ENCODE peak calls at places on chromosomes 7 and 10, in four cellular contexts. One of them, this sample, is unnamed.

GRCh38 chr10:1653321-1653720 is 84.0 kb downstream of the ADARB2 start:
- DNase-seq in spleen: no peak
- DNase-seq in H54: no peak
- DNase-seq in breast epithelium: no peak
- DNase-seq in this sample: no peak

GRCh38 chr10:132395704-132396494 is 1.1 kb upstream of the PWWP2B start:
- DNase-seq in H54: no peak
- DNase-seq in breast epithelium: no peak
- DNase-seq in spleen: peak
- DNase-seq in this sample: peak

GRCh38 chr10:33026422-33026821 is 68.4 kb upstream of the ITGB1 start:
- DNase-seq in breast epithelium: no peak
- DNase-seq in spleen: no peak
- DNase-seq in H54: no peak
- DNase-seq in this sample: no peak

GRCh38 chr7:5403442-5403841 is 20.2 kb downstream of the TNRC18 start:
- DNase-seq in H54: no peak
- DNase-seq in spleen: no peak
- DNase-seq in breast epithelium: no peak
- DNase-seq in this sample: no peak

GRCh38 chr7:40570218-40570617 is 435.4 kb downstream of the SUGCT start:
- DNase-seq in spleen: no peak
- DNase-seq in breast epithelium: no peak
- DNase-seq in H54: no peak
- DNase-seq in this sample: no peak

GRCh38 chr7:2003931-2004812 is 228.6 kb downstream of the MAD1L1 start:
- DNase-seq in H54: no peak
- DNase-seq in breast epithelium: no peak
- DNase-seq in spleen: peak
- DNase-seq in this sample: no peak

GRCh38 chr10:11299125-11299524 is 281.5 kb downstream of the CELF2 start:
- DNase-seq in H54: no peak
- DNase-seq in spleen: no peak
- DNase-seq in breast epithelium: no peak
- DNase-seq in this sample: no peak

GRCh38 chr7:39353615-39354376 is 212.4 kb upstream of the YAE1 start:
- DNase-seq in H54: peak
- DNase-seq in spleen: no peak
- DNase-seq in breast epithelium: no peak
- DNase-seq in this sample: no peak

GRCh38 chr7:141074162-141074989 is 512 bp downstream of the TMEM178B start:
- DNase-seq in H54: no peak
- DNase-seq in breast epithelium: no peak
- DNase-seq in spleen: no peak
- DNase-seq in this sample: no peak

GRCh38 chr10:100896876-100897461 is 15.8 kb upstream of the SLF2 start:
- DNase-seq in breast epithelium: no peak
- DNase-seq in spleen: no peak
- DNase-seq in H54: no peak
- DNase-seq in this sample: no peak

GRCh38 chr10:132354356-132355094 is 22.5 kb downstream of the LRRC27 start:
- DNase-seq in spleen: peak
- DNase-seq in breast epithelium: no peak
- DNase-seq in H54: no peak
- DNase-seq in this sample: no peak

GRCh38 chr7:135253851-135254815 is 20.5 kb downstream of the STRA8 start:
- DNase-seq in breast epithelium: peak
- DNase-seq in H54: peak
- DNase-seq in spleen: peak
- DNase-seq in this sample: no peak

GRCh38 chr10:49359349-49360231 is 36.3 kb downstream of the DRGX start:
- DNase-seq in breast epithelium: no peak
- DNase-seq in H54: no peak
- DNase-seq in spleen: no peak
- DNase-seq in this sample: no peak

GRCh38 chr10:129971381-129972144 is 7.5 kb upstream of the EBF3 start:
- DNase-seq in breast epithelium: no peak
- DNase-seq in spleen: peak
- DNase-seq in H54: no peak
- DNase-seq in this sample: peak

GRCh38 chr10:11525503-11525902 is 85.9 kb downstream of the USP6NL start:
- DNase-seq in H54: no peak
- DNase-seq in breast epithelium: peak
- DNase-seq in spleen: no peak
- DNase-seq in this sample: no peak

GRCh38 chr10:100890696-100891271 is 22.0 kb upstream of the SLF2 start:
- DNase-seq in breast epithelium: no peak
- DNase-seq in H54: peak
- DNase-seq in spleen: no peak
- DNase-seq in this sample: no peak

GRCh38 chr7:36967387-36967786 is 243.1 kb upstream of the AOAH start:
- DNase-seq in breast epithelium: peak
- DNase-seq in spleen: no peak
- DNase-seq in H54: peak
- DNase-seq in this sample: peak

GRCh38 chr7:30984359-30985107 is 20.8 kb downstream of the GHRHR start:
- DNase-seq in spleen: no peak
- DNase-seq in breast epithelium: no peak
- DNase-seq in H54: peak
- DNase-seq in this sample: no peak

GRCh38 chr7:44608916-44609648 is 2.7 kb downstream of the OGDH start:
- DNase-seq in spleen: no peak
- DNase-seq in H54: no peak
- DNase-seq in breast epithelium: no peak
- DNase-seq in this sample: no peak

GRCh38 chr10:44958196-44958896 is 1.3 kb upstream of the RASSF4 start:
- DNase-seq in breast epithelium: no peak
- DNase-seq in H54: peak
- DNase-seq in spleen: peak
- DNase-seq in this sample: peak

GRCh38 chr10:124688889-124689670 is 55.1 kb downstream of the FAM53B start:
- DNase-seq in breast epithelium: no peak
- DNase-seq in spleen: no peak
- DNase-seq in H54: no peak
- DNase-seq in this sample: peak

GRCh38 chr10:78634835-78635234 is 433.9 kb upstream of the ZMIZ1 start:
- DNase-seq in spleen: no peak
- DNase-seq in breast epithelium: no peak
- DNase-seq in H54: no peak
- DNase-seq in this sample: no peak

GRCh38 chr10:8279598-8279997 is 225.1 kb downstream of the GATA3 start:
- DNase-seq in spleen: no peak
- DNase-seq in H54: peak
- DNase-seq in breast epithelium: no peak
- DNase-seq in this sample: no peak

GRCh38 chr10:118799779-118800178 is 45.0 kb upstream of the CACUL1 start:
- DNase-seq in breast epithelium: no peak
- DNase-seq in spleen: no peak
- DNase-seq in H54: peak
- DNase-seq in this sample: no peak

GRCh38 chr7:130418306-130418705 is 22.5 kb downstream of the CEP41 start:
- DNase-seq in spleen: no peak
- DNase-seq in breast epithelium: no peak
- DNase-seq in H54: no peak
- DNase-seq in this sample: no peak

GRCh38 chr7:92632791-92633190 is 42.6 kb upstream of the FAM133B start:
- DNase-seq in breast epithelium: no peak
- DNase-seq in spleen: no peak
- DNase-seq in H54: no peak
- DNase-seq in this sample: no peak

GRCh38 chr7:125126376-125126775 is 196.8 kb upstream of the POT1 start:
- DNase-seq in H54: no peak
- DNase-seq in breast epithelium: no peak
- DNase-seq in spleen: no peak
- DNase-seq in this sample: no peak

GRCh38 chr7:7909376-7909775 is 59.2 kb upstream of the GLCCI1 start:
- DNase-seq in H54: no peak
- DNase-seq in breast epithelium: no peak
- DNase-seq in spleen: no peak
- DNase-seq in this sample: no peak

GRCh38 chr10:9301554-9301953 is 1247.1 kb downstream of the GATA3 start:
- DNase-seq in breast epithelium: no peak
- DNase-seq in H54: no peak
- DNase-seq in spleen: no peak
- DNase-seq in this sample: no peak

GRCh38 chr10:14736600-14737081 is 38.1 kb downstream of the FAM107B start:
- DNase-seq in spleen: peak
- DNase-seq in breast epithelium: no peak
- DNase-seq in H54: no peak
- DNase-seq in this sample: no peak

GRCh38 chr7:75969704-75970498 is 24.5 kb downstream of the TMEM120A start:
- DNase-seq in breast epithelium: no peak
- DNase-seq in spleen: peak
- DNase-seq in H54: no peak
- DNase-seq in this sample: no peak

GRCh38 chr10:112584276-112584675 is 137.3 kb downstream of the VTI1A start:
- DNase-seq in spleen: no peak
- DNase-seq in breast epithelium: no peak
- DNase-seq in H54: peak
- DNase-seq in this sample: no peak

GRCh38 chr7:1811850-1812692 is 142.0 kb downstream of the ELFN1 start:
- DNase-seq in breast epithelium: peak
- DNase-seq in H54: no peak
- DNase-seq in spleen: peak
- DNase-seq in this sample: no peak

GRCh38 chr7:105014725-105015630 is 973 bp downstream of the KMT2E start:
- DNase-seq in spleen: peak
- DNase-seq in H54: no peak
- DNase-seq in breast epithelium: peak
- DNase-seq in this sample: peak
- TF ChIP-seq POLR2A in spleen: no peak
- TF ChIP-seq POLR2A in H54: peak
- TF ChIP-seq POLR2A in breast epithelium: no peak
- TF ChIP-seq POLR2A in this sample: peak

GRCh38 chr7:95493247-95493646 is 7.5 kb downstream of the ASB4 start:
- DNase-seq in breast epithelium: no peak
- DNase-seq in H54: no peak
- DNase-seq in spleen: no peak
- DNase-seq in this sample: no peak
- TF ChIP-seq POLR2A in breast epithelium: no peak
- TF ChIP-seq POLR2A in H54: no peak
- TF ChIP-seq POLR2A in spleen: no peak
- TF ChIP-seq POLR2A in this sample: no peak

GRCh38 chr7:100095289-100095688 is 5.9 kb downstream of the MCM7 start:
- DNase-seq in spleen: no peak
- DNase-seq in breast epithelium: no peak
- DNase-seq in H54: no peak
- DNase-seq in this sample: no peak
- TF ChIP-seq POLR2A in spleen: no peak
- TF ChIP-seq POLR2A in breast epithelium: no peak
- TF ChIP-seq POLR2A in H54: no peak
- TF ChIP-seq POLR2A in this sample: no peak

GRCh38 chr10:90866050-90866598 is 5.7 kb upstream of the RPP30 start:
- DNase-seq in breast epithelium: no peak
- DNase-seq in spleen: no peak
- DNase-seq in H54: no peak
- DNase-seq in this sample: no peak

GRCh38 chr10:90871279-90871760 is 454 bp upstream of the RPP30 start:
- DNase-seq in H54: peak
- DNase-seq in breast epithelium: no peak
- DNase-seq in spleen: no peak
- DNase-seq in this sample: peak

GRCh38 chr10:90872648-90873020 is 860 bp downstream of the RPP30 start:
- DNase-seq in H54: no peak
- DNase-seq in breast epithelium: no peak
- DNase-seq in spleen: no peak
- DNase-seq in this sample: peak

GRCh38 chr10:90871761-90872647 is at the start of gene RPP30:
- DNase-seq in breast epithelium: peak
- DNase-seq in spleen: peak
- DNase-seq in H54: peak
- DNase-seq in this sample: peak
- TF ChIP-seq POLR2A in breast epithelium: peak
- TF ChIP-seq POLR2A in spleen: no peak
- TF ChIP-seq POLR2A in H54: peak
- TF ChIP-seq POLR2A in this sample: peak